ENCODE peak calls at places on chromosomes 12 and 14, in eight cellular contexts. One of them, this sample, is unnamed.

GRCh38 chr14:50961606-50962259 is 17.4 kb upstream of the PYGL start:
- DNase-seq in psoas muscle: no peak
- DNase-seq in heart right ventricle: no peak
- DNase-seq in WERI-Rb-1: no peak
- DNase-seq in RWPE1: peak
- DNase-seq in Peyer's patch: no peak
- DNase-seq in kidney: no peak
- DNase-seq in HCT116: no peak
- DNase-seq in this sample: no peak

GRCh38 chr12:99810718-99811593 is 163.4 kb downstream of the GARIN6 start:
- DNase-seq in WERI-Rb-1: peak
- DNase-seq in heart right ventricle: no peak
- DNase-seq in psoas muscle: no peak
- DNase-seq in kidney: no peak
- DNase-seq in Peyer's patch: no peak
- DNase-seq in RWPE1: no peak
- DNase-seq in HCT116: peak
- DNase-seq in this sample: peak

GRCh38 chr14:90281766-90282165 is 25.4 kb downstream of the PSMC1 start:
- DNase-seq in kidney: no peak
- DNase-seq in HCT116: no peak
- DNase-seq in heart right ventricle: no peak
- DNase-seq in Peyer's patch: no peak
- DNase-seq in psoas muscle: no peak
- DNase-seq in WERI-Rb-1: no peak
- DNase-seq in RWPE1: no peak
- DNase-seq in this sample: no peak

GRCh38 chr14:51738754-51739153 is 87.0 kb downstream of the FRMD6 start:
- DNase-seq in Peyer's patch: no peak
- DNase-seq in RWPE1: no peak
- DNase-seq in WERI-Rb-1: peak
- DNase-seq in heart right ventricle: no peak
- DNase-seq in psoas muscle: peak
- DNase-seq in HCT116: peak
- DNase-seq in kidney: no peak
- DNase-seq in this sample: peak

GRCh38 chr12:19239616-19240234 is 110.2 kb downstream of the PLEKHA5 start:
- DNase-seq in kidney: no peak
- DNase-seq in HCT116: no peak
- DNase-seq in Peyer's patch: no peak
- DNase-seq in RWPE1: no peak
- DNase-seq in WERI-Rb-1: peak
- DNase-seq in heart right ventricle: no peak
- DNase-seq in psoas muscle: no peak
- DNase-seq in this sample: no peak

GRCh38 chr14:77301103-77301502 is 19.6 kb downstream of the POMT2 start:
- DNase-seq in Peyer's patch: peak
- DNase-seq in kidney: peak
- DNase-seq in heart right ventricle: peak
- DNase-seq in RWPE1: peak
- DNase-seq in psoas muscle: peak
- DNase-seq in HCT116: peak
- DNase-seq in WERI-Rb-1: peak
- DNase-seq in this sample: no peak

GRCh38 chr14:101196795-101197590 is 293.5 kb upstream of the RTL1 start:
- DNase-seq in HCT116: no peak
- DNase-seq in heart right ventricle: no peak
- DNase-seq in RWPE1: no peak
- DNase-seq in kidney: peak
- DNase-seq in WERI-Rb-1: no peak
- DNase-seq in Peyer's patch: peak
- DNase-seq in psoas muscle: peak
- DNase-seq in this sample: no peak

GRCh38 chr14:50985124-50985815 is 41.0 kb upstream of the PYGL start:
- DNase-seq in psoas muscle: no peak
- DNase-seq in RWPE1: no peak
- DNase-seq in HCT116: no peak
- DNase-seq in heart right ventricle: no peak
- DNase-seq in Peyer's patch: no peak
- DNase-seq in kidney: no peak
- DNase-seq in WERI-Rb-1: no peak
- DNase-seq in this sample: no peak

GRCh38 chr14:45177081-45177480 is 41.4 kb downstream of the FANCM start:
- DNase-seq in RWPE1: peak
- DNase-seq in heart right ventricle: no peak
- DNase-seq in WERI-Rb-1: no peak
- DNase-seq in psoas muscle: no peak
- DNase-seq in kidney: no peak
- DNase-seq in HCT116: no peak
- DNase-seq in Peyer's patch: no peak
- DNase-seq in this sample: no peak

GRCh38 chr12:88325076-88325827 is 183.1 kb downstream of the TMTC3 start:
- DNase-seq in kidney: no peak
- DNase-seq in heart right ventricle: no peak
- DNase-seq in WERI-Rb-1: no peak
- DNase-seq in psoas muscle: no peak
- DNase-seq in HCT116: no peak
- DNase-seq in Peyer's patch: no peak
- DNase-seq in RWPE1: peak
- DNase-seq in this sample: no peak

GRCh38 chr14:61574514-61574807 is 120.9 kb upstream of the HIF1A start:
- DNase-seq in kidney: no peak
- DNase-seq in Peyer's patch: no peak
- DNase-seq in HCT116: no peak
- DNase-seq in WERI-Rb-1: no peak
- DNase-seq in RWPE1: peak
- DNase-seq in heart right ventricle: no peak
- DNase-seq in psoas muscle: no peak
- DNase-seq in this sample: no peak

GRCh38 chr14:36664322-36665193 is 2.9 kb downstream of the PAX9 start:
- DNase-seq in RWPE1: no peak
- DNase-seq in HCT116: no peak
- DNase-seq in kidney: no peak
- DNase-seq in WERI-Rb-1: no peak
- DNase-seq in psoas muscle: no peak
- DNase-seq in heart right ventricle: no peak
- DNase-seq in Peyer's patch: no peak
- DNase-seq in this sample: no peak

GRCh38 chr12:130873825-130874224 is 2.0 kb downstream of the RAN start:
- DNase-seq in RWPE1: no peak
- DNase-seq in WERI-Rb-1: no peak
- DNase-seq in psoas muscle: no peak
- DNase-seq in Peyer's patch: no peak
- DNase-seq in HCT116: no peak
- DNase-seq in kidney: no peak
- DNase-seq in heart right ventricle: no peak
- DNase-seq in this sample: no peak

GRCh38 chr12:70692681-70693288 is 55.6 kb upstream of the PTPRB start:
- DNase-seq in kidney: no peak
- DNase-seq in RWPE1: peak
- DNase-seq in psoas muscle: no peak
- DNase-seq in Peyer's patch: no peak
- DNase-seq in heart right ventricle: no peak
- DNase-seq in WERI-Rb-1: no peak
- DNase-seq in HCT116: peak
- DNase-seq in this sample: peak

GRCh38 chr12:122830517-122831214 is 4.6 kb upstream of the HIP1R start:
- DNase-seq in psoas muscle: no peak
- DNase-seq in RWPE1: peak
- DNase-seq in HCT116: peak
- DNase-seq in heart right ventricle: no peak
- DNase-seq in Peyer's patch: peak
- DNase-seq in WERI-Rb-1: no peak
- DNase-seq in kidney: no peak
- DNase-seq in this sample: no peak

GRCh38 chr14:78904094-78904493 is 733.9 kb downstream of the NRXN3 start:
- DNase-seq in kidney: no peak
- DNase-seq in HCT116: no peak
- DNase-seq in WERI-Rb-1: no peak
- DNase-seq in psoas muscle: no peak
- DNase-seq in heart right ventricle: no peak
- DNase-seq in Peyer's patch: no peak
- DNase-seq in RWPE1: no peak
- DNase-seq in this sample: no peak

GRCh38 chr14:69901113-69901951 is 22.1 kb downstream of the SMOC1 start:
- DNase-seq in RWPE1: peak
- DNase-seq in Peyer's patch: no peak
- DNase-seq in heart right ventricle: no peak
- DNase-seq in kidney: no peak
- DNase-seq in WERI-Rb-1: no peak
- DNase-seq in psoas muscle: no peak
- DNase-seq in HCT116: no peak
- DNase-seq in this sample: no peak

GRCh38 chr14:89279649-89280232 is 137.3 kb downstream of the FOXN3 start:
- DNase-seq in WERI-Rb-1: peak
- DNase-seq in kidney: no peak
- DNase-seq in HCT116: no peak
- DNase-seq in psoas muscle: no peak
- DNase-seq in RWPE1: no peak
- DNase-seq in heart right ventricle: no peak
- DNase-seq in Peyer's patch: peak
- DNase-seq in this sample: no peak

GRCh38 chr12:118391424-118391823 is 15.1 kb downstream of the SUDS3 start:
- DNase-seq in psoas muscle: no peak
- DNase-seq in RWPE1: no peak
- DNase-seq in WERI-Rb-1: no peak
- DNase-seq in heart right ventricle: no peak
- DNase-seq in Peyer's patch: no peak
- DNase-seq in kidney: no peak
- DNase-seq in HCT116: no peak
- DNase-seq in this sample: no peak

GRCh38 chr12:3681595-3681921 is 71.4 kb downstream of the CRACR2A start:
- DNase-seq in HCT116: no peak
- DNase-seq in Peyer's patch: no peak
- DNase-seq in RWPE1: no peak
- DNase-seq in heart right ventricle: no peak
- DNase-seq in psoas muscle: no peak
- DNase-seq in kidney: no peak
- DNase-seq in WERI-Rb-1: no peak
- DNase-seq in this sample: no peak

GRCh38 chr14:46964378-46964777 is 312.8 kb upstream of the RPL10L start:
- DNase-seq in heart right ventricle: no peak
- DNase-seq in psoas muscle: no peak
- DNase-seq in Peyer's patch: no peak
- DNase-seq in RWPE1: no peak
- DNase-seq in WERI-Rb-1: no peak
- DNase-seq in kidney: no peak
- DNase-seq in HCT116: no peak
- DNase-seq in this sample: no peak

GRCh38 chr12:117334855-117335587 is 26.4 kb downstream of the NOS1 start:
- DNase-seq in RWPE1: no peak
- DNase-seq in WERI-Rb-1: no peak
- DNase-seq in Peyer's patch: no peak
- DNase-seq in psoas muscle: no peak
- DNase-seq in heart right ventricle: no peak
- DNase-seq in kidney: no peak
- DNase-seq in HCT116: no peak
- DNase-seq in this sample: no peak
- H3K27ac ChIP-seq in RWPE1: peak
- H3K27ac ChIP-seq in WERI-Rb-1: no peak
- H3K27ac ChIP-seq in Peyer's patch: no peak
- H3K27ac ChIP-seq in psoas muscle: peak
- H3K27ac ChIP-seq in heart right ventricle: no peak
- H3K27ac ChIP-seq in kidney: no peak
- H3K27ac ChIP-seq in HCT116: no peak
- H3K27ac ChIP-seq in this sample: no peak

GRCh38 chr12:98485792-98486347 is 29.5 kb upstream of the TMPO start:
- DNase-seq in kidney: no peak
- DNase-seq in Peyer's patch: no peak
- DNase-seq in WERI-Rb-1: no peak
- DNase-seq in RWPE1: no peak
- DNase-seq in psoas muscle: no peak
- DNase-seq in HCT116: no peak
- DNase-seq in heart right ventricle: no peak
- DNase-seq in this sample: no peak

GRCh38 chr12:98492580-98493140 is 22.7 kb upstream of the TMPO start:
- DNase-seq in psoas muscle: no peak
- DNase-seq in Peyer's patch: no peak
- DNase-seq in WERI-Rb-1: no peak
- DNase-seq in heart right ventricle: no peak
- DNase-seq in kidney: no peak
- DNase-seq in HCT116: no peak
- DNase-seq in RWPE1: no peak
- DNase-seq in this sample: no peak

GRCh38 chr12:98490491-98491453 is 24.6 kb upstream of the TMPO start:
- DNase-seq in kidney: peak
- DNase-seq in psoas muscle: peak
- DNase-seq in HCT116: peak
- DNase-seq in RWPE1: peak
- DNase-seq in WERI-Rb-1: peak
- DNase-seq in Peyer's patch: peak
- DNase-seq in heart right ventricle: peak
- DNase-seq in this sample: peak
- H3K27ac ChIP-seq in kidney: no peak
- H3K27ac ChIP-seq in psoas muscle: no peak
- H3K27ac ChIP-seq in HCT116: peak
- H3K27ac ChIP-seq in RWPE1: peak
- H3K27ac ChIP-seq in WERI-Rb-1: peak
- H3K27ac ChIP-seq in Peyer's patch: peak
- H3K27ac ChIP-seq in heart right ventricle: peak
- H3K27ac ChIP-seq in this sample: no peak

DNA sequence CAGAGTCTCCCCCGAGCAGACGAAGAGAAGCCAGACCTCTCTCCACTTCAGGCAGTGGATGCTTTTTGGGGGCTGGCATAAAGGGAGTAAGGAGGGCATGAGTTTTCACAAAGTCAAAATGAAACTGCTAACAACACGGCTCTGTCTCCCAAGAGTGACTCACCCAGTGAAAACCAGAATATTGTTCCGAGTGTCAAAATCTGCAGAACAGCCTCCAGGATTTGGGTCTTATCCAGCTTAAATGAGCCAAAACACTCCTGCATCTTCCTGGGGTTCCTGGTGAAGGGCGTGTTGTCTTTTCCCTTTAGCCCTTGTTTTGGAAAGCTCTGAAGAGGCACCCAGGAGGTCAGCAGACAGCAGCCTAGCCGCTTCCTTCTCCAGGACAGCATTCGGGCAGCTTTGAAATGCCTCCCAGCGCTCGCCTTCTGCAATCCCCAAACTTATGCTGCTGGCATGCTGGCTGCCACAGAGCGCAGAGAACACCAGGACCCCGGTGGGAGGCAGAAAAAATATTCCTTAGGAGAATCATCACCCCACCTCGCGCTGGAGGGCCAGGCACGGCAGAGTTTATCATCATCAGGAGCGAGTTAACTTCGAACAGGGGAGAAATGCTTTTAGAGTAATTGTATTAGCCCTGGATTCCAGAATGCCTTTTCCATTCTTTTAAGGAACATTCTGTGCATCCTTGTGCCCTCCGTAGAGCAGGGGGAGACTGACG is 117.7 kb upstream of the NCOR2 start:
- DNase-seq in heart right ventricle: no peak
- DNase-seq in HCT116: no peak
- DNase-seq in RWPE1: peak
- DNase-seq in WERI-Rb-1: no peak
- DNase-seq in kidney: peak
- DNase-seq in Peyer's patch: no peak
- DNase-seq in psoas muscle: no peak
- DNase-seq in this sample: no peak
- H3K27ac ChIP-seq in heart right ventricle: peak
- H3K27ac ChIP-seq in HCT116: no peak
- H3K27ac ChIP-seq in RWPE1: peak
- H3K27ac ChIP-seq in WERI-Rb-1: peak
- H3K27ac ChIP-seq in kidney: peak
- H3K27ac ChIP-seq in Peyer's patch: peak
- H3K27ac ChIP-seq in psoas muscle: peak
- H3K27ac ChIP-seq in this sample: no peak

GRCh38 chr12:8712572-8712971 is 14.8 kb downstream of the RIMKLB start:
- DNase-seq in Peyer's patch: no peak
- DNase-seq in kidney: no peak
- DNase-seq in HCT116: no peak
- DNase-seq in psoas muscle: no peak
- DNase-seq in RWPE1: no peak
- DNase-seq in heart right ventricle: no peak
- DNase-seq in WERI-Rb-1: no peak
- DNase-seq in this sample: no peak
- H3K27ac ChIP-seq in Peyer's patch: no peak
- H3K27ac ChIP-seq in kidney: no peak
- H3K27ac ChIP-seq in HCT116: no peak
- H3K27ac ChIP-seq in psoas muscle: no peak
- H3K27ac ChIP-seq in RWPE1: no peak
- H3K27ac ChIP-seq in heart right ventricle: peak
- H3K27ac ChIP-seq in WERI-Rb-1: no peak
- H3K27ac ChIP-seq in this sample: no peak

This sample was measured in MM.1S.